ENCODE peak calls at places on chromosomes 6 and 20, in four cellular contexts. One of them, this sample, is unnamed.

GRCh38 chr6:135667694-135668455 is 170.3 kb upstream of the AHI1 start:
- DNase-seq in HCT116: no peak
- DNase-seq in A549: peak; percentile 1
- DNase-seq in PC-9: no peak
- DNase-seq in this sample: no peak

GRCh38 chr6:722077-722524 is 29.2 kb upstream of the EXOC2 start:
- DNase-seq in HCT116: peak; percentile 61
- DNase-seq in A549: peak; percentile 78
- DNase-seq in PC-9: peak; percentile 49
- DNase-seq in this sample: peak; percentile 9

GRCh38 chr6:16944601-16945000 is 157.2 kb upstream of the STMND1 start:
- DNase-seq in HCT116: no peak
- DNase-seq in A549: no peak
- DNase-seq in PC-9: no peak
- DNase-seq in this sample: no peak

GRCh38 chr20:44720617-44720993 is 5.4 kb downstream of the CCN5 start:
- DNase-seq in HCT116: peak; percentile 48
- DNase-seq in A549: peak; percentile 96
- DNase-seq in PC-9: peak; percentile 83
- DNase-seq in this sample: peak; percentile 62

GRCh38 chr6:10463040-10463439 is 48.2 kb upstream of the TFAP2A start:
- DNase-seq in HCT116: no peak
- DNase-seq in A549: no peak
- DNase-seq in PC-9: no peak
- DNase-seq in this sample: no peak

GRCh38 chr20:63089051-63089907 is 82.5 kb upstream of the BHLHE23 start:
- DNase-seq in HCT116: no peak
- DNase-seq in A549: no peak
- DNase-seq in PC-9: peak; percentile 83
- DNase-seq in this sample: no peak

GRCh38 chr6:107434812-107435211 is 24.6 kb downstream of the PDSS2 start:
- DNase-seq in HCT116: no peak
- DNase-seq in A549: no peak
- DNase-seq in PC-9: no peak
- DNase-seq in this sample: no peak

GRCh38 chr6:159074120-159074684 is 29.4 kb upstream of the TAGAP start:
- DNase-seq in HCT116: peak; percentile 41
- DNase-seq in A549: peak; percentile 40
- DNase-seq in PC-9: no peak
- DNase-seq in this sample: no peak

GRCh38 chr20:49821850-49822249 is 9.2 kb downstream of the SLC9A8 start:
- DNase-seq in HCT116: no peak
- DNase-seq in A549: no peak
- DNase-seq in PC-9: peak; percentile 46
- DNase-seq in this sample: no peak

GRCh38 chr6:90088009-90088408 is 193.7 kb downstream of the GJA10 start:
- DNase-seq in HCT116: no peak
- DNase-seq in A549: no peak
- DNase-seq in PC-9: peak; percentile 59
- DNase-seq in this sample: peak; percentile 76

GRCh38 chr6:135191508-135192255 is 10.6 kb downstream of the MYB start:
- DNase-seq in HCT116: no peak
- DNase-seq in A549: no peak
- DNase-seq in PC-9: no peak
- DNase-seq in this sample: no peak

GRCh38 chr6:168756009-168756634 is 315.1 kb downstream of the SMOC2 start:
- DNase-seq in HCT116: no peak
- DNase-seq in A549: no peak
- DNase-seq in PC-9: no peak
- DNase-seq in this sample: no peak

GRCh38 chr6:127186889-127187288 is 68.4 kb downstream of the RSPO3 start:
- DNase-seq in HCT116: peak; percentile 37
- DNase-seq in A549: peak; percentile 3
- DNase-seq in PC-9: no peak
- DNase-seq in this sample: no peak

GRCh38 chr6:151916680-151917164 is 109.2 kb downstream of the ESR1 start:
- DNase-seq in HCT116: no peak
- DNase-seq in A549: no peak
- DNase-seq in PC-9: peak; percentile 79
- DNase-seq in this sample: peak; percentile 97

GRCh38 chr20:60700728-60701127 is 551.3 kb upstream of the CDH4 start:
- DNase-seq in HCT116: no peak
- DNase-seq in A549: no peak
- DNase-seq in PC-9: no peak
- DNase-seq in this sample: no peak

GRCh38 chr20:20782221-20782620 is 69.8 kb upstream of the RALGAPA2 start:
- DNase-seq in HCT116: no peak
- DNase-seq in A549: no peak
- DNase-seq in PC-9: no peak
- DNase-seq in this sample: no peak

GRCh38 chr6:144749263-144749662 is 464.1 kb downstream of the UTRN start:
- DNase-seq in HCT116: no peak
- DNase-seq in A549: no peak
- DNase-seq in PC-9: no peak
- DNase-seq in this sample: no peak

GRCh38 chr20:51026317-51026716 is 3.4 kb upstream of the KCNG1 start:
- DNase-seq in HCT116: no peak
- DNase-seq in A549: no peak
- DNase-seq in PC-9: no peak
- DNase-seq in this sample: no peak

GRCh38 chr6:167588181-167588919 is 238.4 kb upstream of the AFDN start:
- DNase-seq in HCT116: no peak
- DNase-seq in A549: no peak
- DNase-seq in PC-9: no peak
- DNase-seq in this sample: no peak

GRCh38 chr6:44594471-44594870 is 207.0 kb downstream of the CDC5L start:
- DNase-seq in HCT116: no peak
- DNase-seq in A549: no peak
- DNase-seq in PC-9: no peak
- DNase-seq in this sample: no peak

GRCh38 chr6:150527100-150527499 is 72.6 kb upstream of the PLEKHG1 start:
- DNase-seq in HCT116: no peak
- DNase-seq in A549: no peak
- DNase-seq in PC-9: no peak
- DNase-seq in this sample: no peak

GRCh38 chr6:122609881-122610689 is at the start of gene PKIB:
- DNase-seq in HCT116: peak; percentile 75
- DNase-seq in A549: peak; percentile 60
- DNase-seq in PC-9: peak; percentile 82
- DNase-seq in this sample: no peak

GRCh38 chr20:57003012-57003411 is 263.4 kb downstream of the BMP7 start:
- DNase-seq in HCT116: no peak
- DNase-seq in A549: no peak
- DNase-seq in PC-9: no peak
- DNase-seq in this sample: no peak

GRCh38 chr20:63696311-63696627 is 183 bp upstream of the TNFRSF6B start:
- DNase-seq in HCT116: peak; percentile 40
- DNase-seq in A549: no peak
- DNase-seq in PC-9: peak; percentile 28
- DNase-seq in this sample: peak; percentile 77

GRCh38 chr6:22880686-22881433 is 311.5 kb downstream of the HDGFL1 start:
- DNase-seq in HCT116: no peak
- DNase-seq in A549: peak; percentile 35
- DNase-seq in PC-9: peak; percentile 94
- DNase-seq in this sample: peak; percentile 38

GRCh38 chr20:50824137-50824536 is 29.3 kb downstream of the BCAS4 start:
- DNase-seq in HCT116: no peak
- DNase-seq in A549: no peak
- DNase-seq in PC-9: peak; percentile 85
- DNase-seq in this sample: no peak

GRCh38 chr6:37004044-37004984 is 1.1 kb upstream of the FGD2 start:
- DNase-seq in HCT116: no peak
- DNase-seq in A549: no peak
- DNase-seq in PC-9: no peak
- DNase-seq in this sample: no peak

GRCh38 chr6:136723780-136724179 is 68.5 kb downstream of the MAP3K5 start:
- DNase-seq in HCT116: no peak
- DNase-seq in A549: no peak
- DNase-seq in PC-9: no peak
- DNase-seq in this sample: no peak

GRCh38 chr20:48139262-48140041 is 354.2 kb upstream of the SULF2 start:
- DNase-seq in HCT116: no peak
- DNase-seq in A549: no peak
- DNase-seq in PC-9: peak; percentile 88
- DNase-seq in this sample: peak; percentile 46

GRCh38 chr20:37526238-37526838 is 1.3 kb downstream of the BLCAP start:
- DNase-seq in HCT116: no peak
- DNase-seq in A549: no peak
- DNase-seq in PC-9: peak; percentile 67
- DNase-seq in this sample: peak; percentile 85

GRCh38 chr20:29349836-29350235 is 1907.6 kb upstream of the DEFB115 start:
- DNase-seq in HCT116: no peak
- DNase-seq in A549: no peak
- DNase-seq in PC-9: no peak
- DNase-seq in this sample: no peak
- H3K9me3 ChIP-seq in HCT116: no peaks in the 10 kb centered on the region
- H3K9me3 ChIP-seq in A549: no peaks in the 10 kb centered on the region
- H3K9me3 ChIP-seq in PC-9: no peaks in the 10 kb centered on the region
- H3K9me3 ChIP-seq in this sample: peaks cover 7% of the 10 kb centered on the region

GRCh38 chr6:157841211-157841840 is 18.3 kb downstream of the SNX9 start:
- DNase-seq in HCT116: peak; percentile 72
- DNase-seq in A549: no peak
- DNase-seq in PC-9: peak; percentile 79
- DNase-seq in this sample: no peak
- H3K4me1 ChIP-seq in HCT116: peaks cover 45% of the 10 kb centered on the region
- H3K4me1 ChIP-seq in A549: peaks cover 29% of the 10 kb centered on the region
- H3K4me1 ChIP-seq in PC-9: peaks cover 40% of the 10 kb centered on the region
- H3K4me1 ChIP-seq in this sample: peaks cover 77% of the 10 kb centered on the region

DNA sequence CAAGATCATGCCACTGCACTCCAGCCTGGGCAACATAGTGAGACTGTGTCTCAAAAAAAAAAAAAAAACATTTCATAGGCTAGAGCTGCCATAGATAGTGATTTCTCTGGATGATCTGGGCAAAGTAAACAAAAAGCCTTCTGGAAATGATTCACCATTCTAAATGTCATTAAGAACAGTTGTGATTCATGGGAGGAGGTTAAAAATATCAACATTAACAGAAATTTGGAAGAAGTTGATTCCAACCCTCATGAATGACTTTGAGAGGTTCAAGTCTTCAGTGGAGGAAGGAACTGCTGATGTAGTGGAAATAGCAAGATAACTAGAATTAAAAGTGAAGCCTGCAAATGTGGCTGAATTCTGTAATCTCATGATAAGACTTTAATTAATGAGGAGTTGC is 26.8 kb upstream of the MMP24 start:
- DNase-seq in HCT116: no peak
- DNase-seq in A549: no peak
- DNase-seq in PC-9: no peak
- DNase-seq in this sample: no peak
- H3K4me2 ChIP-seq in HCT116: no peak overlapping the region
- H3K4me2 ChIP-seq in A549: peak overlapping the region; percentile 30
- H3K4me2 ChIP-seq in PC-9: peak overlapping the region; percentile 17
- H3K4me2 ChIP-seq in this sample: no peak overlapping the region

GRCh38 chr6:118718903-118719302 is 67.5 kb upstream of the CEP85L start:
- DNase-seq in HCT116: no peak
- DNase-seq in A549: no peak
- DNase-seq in PC-9: no peak
- DNase-seq in this sample: no peak

GRCh38 chr6:118717106-118717505 is 65.7 kb upstream of the CEP85L start:
- DNase-seq in HCT116: no peak
- DNase-seq in A549: no peak
- DNase-seq in PC-9: no peak
- DNase-seq in this sample: no peak

GRCh38 chr6:118712955-118713354 is 61.6 kb upstream of the CEP85L start:
- DNase-seq in HCT116: no peak
- DNase-seq in A549: no peak
- DNase-seq in PC-9: no peak
- DNase-seq in this sample: no peak

GRCh38 chr6:118719351-118720124 is 68.1 kb upstream of the CEP85L start:
- DNase-seq in HCT116: no peak
- DNase-seq in A549: no peak
- DNase-seq in PC-9: no peak
- DNase-seq in this sample: no peak

GRCh38 chr6:118715371-118715770 is 64.0 kb upstream of the CEP85L start:
- DNase-seq in HCT116: no peak
- DNase-seq in A549: no peak
- DNase-seq in PC-9: no peak
- DNase-seq in this sample: no peak
- H3K9me3 ChIP-seq in HCT116: no peaks in the 10 kb centered on the region
- H3K9me3 ChIP-seq in A549: no peaks in the 10 kb centered on the region
- H3K9me3 ChIP-seq in PC-9: no peaks in the 10 kb centered on the region
- H3K9me3 ChIP-seq in this sample: no peaks in the 10 kb centered on the region

DNA sequence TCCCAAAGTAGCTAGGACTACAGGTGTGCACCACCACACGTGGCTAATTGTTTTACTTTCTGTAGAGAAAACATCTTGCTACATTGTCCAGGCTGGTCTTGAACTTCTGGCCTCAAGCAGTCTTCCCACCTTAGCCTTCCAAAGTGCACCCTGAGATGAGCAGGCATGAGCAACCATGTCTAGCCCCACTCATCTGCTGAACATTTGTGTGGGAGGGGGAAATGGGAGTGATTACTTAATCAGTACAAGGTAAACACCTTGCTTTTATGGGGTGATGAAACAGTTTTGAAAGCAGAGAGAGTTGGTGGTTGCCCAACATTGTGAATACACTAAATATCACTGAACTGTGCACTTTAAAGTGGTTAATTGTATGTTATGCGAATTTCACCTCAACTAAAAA is 5.3 kb downstream of the APMAP start:
- DNase-seq in HCT116: no peak
- DNase-seq in A549: no peak
- DNase-seq in PC-9: no peak
- DNase-seq in this sample: no peak
- H3K4me1 ChIP-seq in HCT116: peaks cover 7% of the 10 kb centered on the region
- H3K4me1 ChIP-seq in A549: peaks cover 13% of the 10 kb centered on the region
- H3K4me1 ChIP-seq in PC-9: peaks cover 18% of the 10 kb centered on the region
- H3K4me1 ChIP-seq in this sample: peaks cover 14% of the 10 kb centered on the region

This sample was measured in keratinocyte.